ENCODE peak calls at places on chromosome 13, in five cellular contexts. L is HepG2, S is H1, F is K562, K is HCT116. D is an unnamed sample.
A peak's percentile ranks its signal among the peaks of the same experiment; 100 is the strongest.

GRCh38 chr13:25752957-25753540 is 298.8 kb downstream of the SHISA2 start:
- DNase-seq in S (no peak), K (no peak), F (no peak), L (no peak), D (no peak)

GRCh38 chr13:43883636-43884035 is 3.9 kb downstream of the LACC1 start:
- DNase-seq in K (no peak), F (no peak), L (no peak), S (no peak), D (no peak)

GRCh38 chr13:30341815-30342570 is 34.6 kb upstream of the KATNAL1 start:
- DNase-seq in F (no peak), S (no peak), K (peak; percentile 44), L (no peak), D (peak; percentile 54)

GRCh38 chr13:21542563-21542962 is 61.4 kb downstream of the MICU2 start:
- DNase-seq in F (no peak), S (no peak), K (no peak), L (peak; percentile 10), D (no peak)

GRCh38 chr13:93646247-93646646 is 419.6 kb downstream of the GPC6 start:
- DNase-seq in S (no peak), F (no peak), K (no peak), L (no peak), D (no peak)

GRCh38 chr13:73520566-73521290 is 461.9 kb downstream of the KLF5 start:
- DNase-seq in S (no peak), K (no peak), F (no peak), L (no peak), D (no peak)

GRCh38 chr13:78137404-78138142 is 218.9 kb upstream of the EDNRB start:
- DNase-seq in F (peak; percentile 41), S (peak; percentile 33), K (peak; percentile 33), L (peak; percentile 58), D (peak; percentile 59)

GRCh38 chr13:39493966-39494365 is 109.0 kb downstream of the LHFPL6 start:
- DNase-seq in F (no peak), K (no peak), S (no peak), L (no peak), D (no peak)

GRCh38 chr13:31096624-31097302 is 64.9 kb downstream of the HSPH1 start:
- DNase-seq in K (no peak), F (no peak), S (no peak), L (no peak), D (no peak)

GRCh38 chr13:32895296-32895695 is 120.9 kb upstream of the KL start:
- DNase-seq in L (no peak), S (no peak), K (no peak), F (no peak), D (no peak)

GRCh38 chr13:34371645-34372044 is 553.7 kb downstream of the RFC3 start:
- DNase-seq in S (no peak), K (no peak), F (no peak), L (no peak), D (no peak)

GRCh38 chr13:106602178-106602577 is 34.2 kb upstream of the ARGLU1 start:
- DNase-seq in S (no peak), K (no peak), F (no peak), L (no peak), D (no peak)

GRCh38 chr13:28415994-28416411 is 78.9 kb downstream of the FLT1 start:
- DNase-seq in S (no peak), K (peak; percentile 1), L (no peak), F (no peak), D (no peak)

GRCh38 chr13:112143753-112144615 is 77.0 kb downstream of the SOX1 start:
- DNase-seq in L (no peak), S (no peak), K (no peak), F (no peak), D (no peak)

GRCh38 chr13:46389457-46389856 is 2.4 kb upstream of the RUBCNL start:
- DNase-seq in F (no peak), K (no peak), S (no peak), L (no peak), D (no peak)

GRCh38 chr13:30334663-30335386 is 27.5 kb upstream of the KATNAL1 start:
- DNase-seq in L (peak; percentile 80), F (peak; percentile 73), S (no peak), K (peak; percentile 59), D (peak; percentile 38)

GRCh38 chr13:72180253-72180952 is 313.4 kb upstream of the DACH1 start:
- DNase-seq in S (no peak), F (no peak), K (no peak), L (no peak), D (no peak)

GRCh38 chr13:107438251-107438650 is 777.1 kb downstream of the LIG4 start:
- DNase-seq in L (no peak), S (no peak), K (no peak), F (no peak), D (no peak)

GRCh38 chr13:100566543-100566942 is 22.0 kb downstream of the GGACT start:
- DNase-seq in S (no peak), L (no peak), F (no peak), K (no peak), D (no peak)

GRCh38 chr13:84630486-84630885 is 748.2 kb upstream of the SLITRK1 start:
- DNase-seq in K (no peak), L (no peak), S (no peak), F (no peak), D (no peak)

GRCh38 chr13:42119875-42120274 is 71.4 kb downstream of the DGKH start:
- DNase-seq in S (no peak), K (no peak), L (no peak), F (no peak), D (no peak)

GRCh38 chr13:62300021-62300420 is 884.4 kb upstream of the PCDH20 start:
- DNase-seq in L (no peak), S (no peak), K (no peak), F (no peak), D (no peak)

GRCh38 chr13:84031120-84031519 is 148.8 kb upstream of the SLITRK1 start:
- DNase-seq in F (no peak), S (no peak), L (no peak), K (no peak), D (no peak)

GRCh38 chr13:22055259-22055658 is 384.4 kb downstream of the FGF9 start:
- DNase-seq in F (no peak), S (no peak), L (no peak), K (no peak), D (no peak)

GRCh38 chr13:29918845-29919244 is 68.4 kb upstream of the UBL3 start:
- DNase-seq in L (no peak), S (no peak), K (no peak), F (no peak), D (no peak)

GRCh38 chr13:61029064-61029463 is 386.6 kb downstream of the PCDH20 start:
- DNase-seq in S (no peak), K (no peak), F (no peak), L (no peak), D (peak; percentile 8)

GRCh38 chr13:74158028-74158427 is 23.8 kb upstream of the KLF12 start:
- DNase-seq in L (no peak), K (no peak), S (no peak), F (no peak), D (no peak)

GRCh38 chr13:32594339-32594738 is 8.1 kb downstream of the PDS5B start:
- DNase-seq in F (no peak), L (no peak), K (no peak), S (no peak), D (no peak)

GRCh38 chr13:77325371-77325941 is 1.4 kb downstream of the MYCBP2 start:
- DNase-seq in S (no peak), K (no peak), L (no peak), F (no peak), D (peak; percentile 6)

GRCh38 chr13:52155177-52155576 is 4.2 kb downstream of the NEK3 start:
- DNase-seq in F (no peak), S (no peak), K (no peak), L (no peak), D (no peak)

GRCh38 chr13:40786568-40786996 is 2.8 kb upstream of the SLC25A15 start:
- DNase-seq in S (no peak), L (peak; percentile 90), K (no peak), F (peak; percentile 44), D (no peak)

GRCh38 chr13:46057251-46058015 is 4.9 kb upstream of the ZC3H13 start:
- DNase-seq in L (no peak), K (no peak), S (no peak), F (no peak), D (no peak)

GRCh38 chr13:110108348-110109139 is 198.4 kb downstream of the COL4A1 start:
- DNase-seq in L (peak; percentile 51), K (peak; percentile 53), S (peak; percentile 50), F (peak; percentile 11), D (peak; percentile 91)
- TF ChIP-seq POLR2AphosphoS5 in L (no peak), K (no peak), S (no peak), F (no peak), D (no peak)

DNA sequence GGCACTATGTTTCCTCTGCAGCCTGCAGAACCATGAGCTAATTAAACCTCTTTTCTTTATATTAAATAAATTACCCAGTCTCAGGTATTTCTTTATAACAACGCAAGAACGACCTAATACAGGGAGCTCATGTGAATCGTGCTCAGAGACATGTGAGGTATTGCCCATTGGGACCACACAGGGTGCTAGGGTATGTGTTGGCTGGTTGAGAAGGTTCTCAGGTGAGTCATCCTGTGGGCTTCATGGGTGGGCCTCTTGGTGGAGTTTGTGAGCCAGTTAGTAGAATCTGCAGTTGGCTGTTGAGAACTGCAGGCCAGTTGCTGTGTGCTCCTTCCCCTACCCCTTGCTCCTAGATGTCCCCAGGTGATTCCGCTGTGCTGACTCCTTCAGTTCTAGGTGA is 163.0 kb downstream of the HS6ST3 start:
- DNase-seq in F (no peak), L (no peak), S (no peak), K (no peak), D (no peak)
- TF ChIP-seq RAD21 in F (no peak), L (no peak), S (no peak), K (no peak), D (no peak)

DNA sequence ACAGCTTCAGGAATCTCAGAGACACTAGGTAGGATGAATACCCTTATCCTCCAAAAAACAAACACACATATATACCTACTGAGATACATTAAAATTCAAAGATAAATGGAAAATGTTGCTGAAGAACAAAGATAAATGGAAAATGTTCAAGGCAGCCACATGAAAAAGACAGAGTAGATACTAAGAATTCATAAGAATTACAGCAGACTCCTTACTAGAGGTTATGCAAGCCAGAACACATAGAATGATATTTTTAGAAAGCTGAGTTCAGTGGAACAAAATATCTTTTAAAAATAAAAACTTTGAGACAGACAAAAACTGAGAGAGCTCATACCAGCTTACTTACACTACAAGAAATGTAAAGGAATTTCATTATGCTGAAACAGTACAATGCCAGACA is 35.6 kb downstream of the UCHL3 start:
- DNase-seq in L (no peak), S (no peak), K (no peak), F (no peak), D (no peak)
- TF ChIP-seq POLR2AphosphoS5 in L (no peak), S (no peak), K (no peak), F (no peak), D (no peak)

DNA sequence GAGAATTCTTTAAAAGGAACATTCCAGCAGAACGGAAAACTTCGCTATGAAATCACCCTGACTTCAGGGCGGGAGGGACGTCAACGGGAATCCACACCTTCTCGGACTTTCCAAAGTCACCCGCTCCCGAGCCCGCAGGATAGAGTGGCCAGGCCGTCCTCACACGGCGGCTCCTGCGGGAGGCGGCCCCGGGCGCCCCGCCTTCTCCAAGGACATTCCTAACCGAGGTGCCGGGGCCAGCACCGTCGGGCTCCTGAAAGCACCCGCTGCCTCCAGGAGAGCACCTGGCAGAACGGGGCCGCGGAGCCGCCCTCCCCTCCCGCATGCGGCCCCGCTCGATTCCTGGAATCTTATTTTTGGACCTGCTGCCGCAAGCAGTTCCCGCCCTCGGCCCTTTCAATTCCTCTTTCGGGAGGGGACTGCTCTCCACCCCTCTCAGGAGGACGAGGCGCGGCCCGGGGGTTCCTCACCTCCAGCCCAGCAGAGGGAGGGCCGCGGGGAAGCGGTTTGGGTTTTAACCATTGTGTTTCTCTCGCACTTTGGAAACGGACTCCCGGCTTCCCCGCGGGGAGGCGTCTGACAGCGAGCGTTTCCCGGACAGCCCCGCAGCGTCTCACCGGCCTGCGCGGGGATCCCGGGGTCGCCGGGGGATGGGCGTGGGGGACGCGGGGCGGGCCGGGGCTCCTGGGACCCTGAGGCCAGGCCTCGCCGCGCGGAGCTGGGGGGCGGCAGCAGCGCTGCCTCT is 938 bp downstream of the GAS6 start:
- DNase-seq in F (peak; percentile 56), L (no peak), K (no peak), S (no peak), D (peak; percentile 56)
- TF ChIP-seq RAD21 in F (no peak), L (no peak), K (no peak), S (no peak), D (no peak)